ENCODE peak calls at places on chromosomes 5 and 9, in six cellular contexts. L, X, T, W, Y and B are unnamed samples.

GRCh38 chr9:130143974-130144373 is 28.2 kb upstream of the NCS1 start:
- DNase-seq in L (peak), X (no peak), T (peak), W (peak), Y (no peak), B (no peak)

GRCh38 chr5:141560725-141561483 is 57.9 kb downstream of the DIAPH1 start:
- DNase-seq in L (peak), X (peak), T (no peak), W (peak), Y (peak), B (no peak)

GRCh38 chr9:134408389-134408788 is 82.1 kb downstream of the RXRA start:
- DNase-seq in L (no peak), X (no peak), T (no peak), W (no peak), Y (no peak), B (no peak)

GRCh38 chr5:128084228-128085167 is 932 bp downstream of the SLC12A2 start:
- DNase-seq in L (peak), X (peak), T (peak), W (peak), Y (peak), B (peak)

GRCh38 chr5:123628860-123629544 is 117.0 kb downstream of the CSNK1G3 start:
- DNase-seq in L (no peak), X (no peak), T (no peak), W (no peak), Y (no peak), B (no peak)

GRCh38 chr9:1071730-1072129 is 21.6 kb downstream of the DMRT2 start:
- DNase-seq in L (no peak), X (no peak), T (no peak), W (no peak), Y (no peak), B (no peak)

GRCh38 chr5:73338201-73339126 is 110.1 kb downstream of the FOXD1 start:
- DNase-seq in L (peak), X (peak), T (no peak), W (peak), Y (no peak), B (no peak)

GRCh38 chr5:172904312-172904642 is 54.9 kb upstream of the RPL26L1 start:
- DNase-seq in L (no peak), X (no peak), T (no peak), W (no peak), Y (no peak), B (no peak)

GRCh38 chr5:131943914-131944313 is 1.5 kb downstream of the MEIKIN start:
- DNase-seq in L (no peak), X (no peak), T (no peak), W (no peak), Y (no peak), B (no peak)

DNA sequence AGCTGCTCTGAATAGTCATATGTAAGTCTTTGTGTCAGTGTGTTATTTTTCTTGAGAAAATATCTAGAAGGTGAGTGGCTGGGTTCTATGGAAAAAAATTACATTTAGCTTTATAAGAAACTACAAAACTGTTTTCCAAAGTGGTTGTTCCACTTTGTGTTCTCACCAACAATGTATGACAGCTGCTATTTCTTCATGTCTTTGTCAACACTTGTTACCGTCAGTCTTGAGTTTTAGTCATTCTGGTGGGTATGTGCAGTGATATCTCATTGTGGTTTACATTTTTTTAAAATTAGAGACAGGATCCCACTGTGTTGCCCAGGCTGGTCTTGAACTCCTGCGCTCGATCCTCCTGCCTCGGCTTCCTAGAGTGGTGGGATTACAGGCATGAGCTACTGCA is 246.4 kb downstream of the PJA2 start:
- DNase-seq in L (no peak), X (no peak), T (no peak), W (peak), Y (no peak), B (no peak)
- TF ChIP-seq CTCF in L (no peak), X (no peak), T (no peak), W (no peak), Y (no peak), B (no peak)

DNA sequence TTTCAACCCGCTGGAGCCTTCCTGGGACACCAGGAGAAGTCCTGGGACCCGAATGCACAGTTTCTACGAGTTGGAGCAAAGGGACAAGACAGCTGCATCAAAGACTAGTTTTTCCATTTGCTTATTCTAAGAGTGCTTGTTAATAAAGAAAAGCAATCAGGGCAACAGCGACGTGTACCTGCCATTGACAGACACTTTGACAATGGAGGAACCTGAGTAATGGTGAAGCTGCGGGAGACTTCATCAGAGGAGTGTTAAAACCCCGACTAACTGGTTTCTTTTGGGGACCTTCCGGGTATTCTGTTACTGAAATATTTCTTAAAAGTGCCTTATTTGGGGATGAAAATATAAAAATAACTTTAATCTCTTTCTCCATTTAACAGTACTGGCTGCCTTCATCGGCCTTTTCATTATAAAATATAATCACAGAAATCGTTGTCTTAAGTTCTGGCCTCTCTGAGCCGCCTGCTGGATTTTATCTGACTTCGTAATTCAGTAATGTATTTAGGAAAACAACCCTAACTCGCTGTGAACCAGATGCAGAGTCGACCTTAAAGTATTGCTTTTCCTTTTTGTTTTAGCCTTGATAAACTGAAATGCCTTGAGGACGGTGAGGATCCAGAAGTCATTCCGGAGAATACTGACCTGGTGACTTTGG is 781 bp downstream of the SNAPC3 start:
- DNase-seq in L (peak), X (peak), T (peak), W (peak), Y (no peak), B (peak)
- TF ChIP-seq CTCF in L (peak), X (peak), T (peak), W (peak), Y (no peak), B (no peak)

GRCh38 chr5:27652505-27652904 is 614.1 kb upstream of the CDH9 start:
- DNase-seq in L (no peak), X (no peak), T (no peak), W (no peak), Y (peak), B (no peak)
- TF ChIP-seq CTCF in L (no peak), X (no peak), T (no peak), W (no peak), Y (peak), B (no peak)

GRCh38 chr5:120055858-120056257 is 408.2 kb upstream of the PRR16 start:
- DNase-seq in L (peak), X (peak), T (no peak), W (peak), Y (peak), B (no peak)
- TF ChIP-seq CTCF in L (peak), X (peak), T (no peak), W (peak), Y (peak), B (peak)

DNA sequence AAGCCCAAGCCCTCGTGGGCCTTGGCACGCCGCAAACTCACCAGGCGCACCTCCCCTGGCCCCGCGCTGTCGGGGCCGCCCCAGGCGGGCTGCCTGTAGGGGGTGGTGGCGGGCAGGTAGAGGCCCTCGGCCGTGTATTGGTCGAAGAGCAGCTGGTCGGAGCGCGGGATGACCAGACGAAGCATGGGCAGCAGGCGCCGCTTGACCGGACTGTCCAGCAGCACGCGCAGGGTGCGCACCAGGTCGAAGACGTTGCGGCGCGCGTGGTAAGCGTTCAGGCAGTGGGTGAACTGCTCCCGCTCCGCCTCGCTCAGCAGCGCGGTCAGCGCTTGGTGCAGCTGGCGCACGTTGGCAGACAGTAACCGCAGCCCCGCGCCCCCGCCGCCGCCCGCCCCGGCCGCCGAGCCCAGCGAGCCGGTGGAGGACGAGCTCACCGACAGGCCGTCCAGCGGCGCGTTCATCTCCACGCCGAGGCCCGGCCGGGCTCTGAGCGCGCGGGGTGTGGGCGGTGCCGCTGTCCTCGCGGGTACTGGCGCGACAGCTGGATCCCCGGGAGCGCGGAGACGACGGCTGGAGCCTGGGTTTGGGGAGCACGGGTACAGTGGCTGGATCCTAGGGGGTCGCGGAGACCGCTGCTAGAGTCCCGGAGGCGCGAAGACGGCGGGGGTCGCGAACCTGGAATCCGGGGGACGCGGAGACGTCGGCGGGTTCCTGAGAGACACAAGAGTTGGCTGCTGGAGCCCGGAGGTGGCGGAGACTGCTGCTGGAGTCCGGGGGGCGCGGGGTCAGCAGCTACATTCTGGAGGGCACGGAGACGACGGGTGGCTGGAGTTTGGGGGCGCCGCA is 709 bp downstream of the WHRN start:
- DNase-seq in L (peak), X (peak), T (peak), W (no peak), Y (peak), B (peak)
- TF ChIP-seq CTCF in L (peak), X (peak), T (peak), W (peak), Y (peak), B (peak)

GRCh38 chr9:89982016-89982415 is 377.2 kb downstream of the GADD45G start:
- DNase-seq in L (no peak), X (no peak), T (no peak), W (no peak), Y (no peak), B (no peak)

GRCh38 chr9:89975024-89975423 is 370.2 kb downstream of the GADD45G start:
- DNase-seq in L (no peak), X (no peak), T (no peak), W (no peak), Y (no peak), B (no peak)

GRCh38 chr9:89974582-89974981 is 369.8 kb downstream of the GADD45G start:
- DNase-seq in L (no peak), X (no peak), T (no peak), W (no peak), Y (no peak), B (no peak)

GRCh38 chr9:89975586-89975985 is 370.8 kb downstream of the GADD45G start:
- DNase-seq in L (no peak), X (no peak), T (no peak), W (no peak), Y (no peak), B (no peak)

DNA sequence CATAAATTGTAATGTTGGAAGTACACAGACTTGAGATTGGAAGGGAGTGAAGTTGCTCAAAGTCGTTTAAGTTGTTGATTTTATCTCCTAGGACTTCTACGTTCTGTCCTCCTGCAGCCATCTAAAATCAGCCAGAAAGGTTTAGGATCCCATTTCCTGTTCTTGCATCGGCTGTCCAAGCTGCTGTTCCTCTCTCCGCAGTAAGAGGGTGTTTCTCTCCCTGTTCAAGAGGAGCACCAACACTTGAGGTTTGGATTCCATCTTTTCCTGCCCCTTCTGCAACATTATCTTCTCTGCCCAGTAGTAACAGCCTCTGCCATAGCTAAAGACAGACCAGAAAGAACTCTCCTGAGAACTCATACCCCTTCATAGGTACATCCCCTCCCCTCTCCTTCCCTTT is 373.4 kb downstream of the GADD45G start:
- DNase-seq in L (no peak), X (peak), T (no peak), W (no peak), Y (no peak), B (no peak)
- TF ChIP-seq CTCF in L (peak), X (peak), T (no peak), W (no peak), Y (peak), B (no peak)

DNA sequence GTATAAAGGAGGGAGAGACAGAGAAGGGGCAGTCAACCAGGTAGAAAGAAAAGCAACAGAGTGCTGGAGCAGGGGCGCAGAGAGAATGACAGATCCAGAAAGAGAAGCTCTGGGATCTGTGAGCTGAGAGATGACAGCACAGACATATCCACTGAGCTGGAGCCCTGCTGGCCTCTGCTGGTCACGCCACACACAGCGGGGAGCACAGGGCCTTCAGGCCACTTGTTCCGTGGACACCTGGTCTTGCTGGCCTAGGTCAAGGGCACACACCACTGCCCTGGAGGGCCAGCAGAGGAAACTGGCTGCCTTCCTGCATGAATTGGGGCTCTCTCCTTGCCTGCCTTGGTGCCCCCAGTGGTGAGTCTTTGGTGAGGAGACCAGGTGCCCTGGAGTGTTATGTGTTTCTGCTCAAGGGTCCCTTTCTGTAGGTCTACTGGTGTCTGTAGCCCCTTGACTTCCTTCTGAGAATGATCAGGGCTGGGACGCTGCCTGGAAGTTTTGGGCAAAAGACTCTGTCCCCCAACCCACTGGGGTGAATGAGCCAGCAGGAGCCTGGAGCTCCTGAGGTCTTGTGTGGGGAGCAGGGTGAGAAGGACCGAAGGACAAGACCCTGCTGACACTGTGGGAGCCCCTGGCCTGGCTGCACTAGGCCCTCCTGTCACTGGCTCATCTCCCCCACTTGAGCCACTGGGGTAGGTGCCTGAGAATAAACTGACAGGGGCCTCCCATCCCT is 59.2 kb upstream of the ADAMTS2 start:
- DNase-seq in L (peak), X (peak), T (no peak), W (peak), Y (peak), B (no peak)
- TF ChIP-seq CTCF in L (peak), X (peak), T (no peak), W (peak), Y (peak), B (no peak)

GRCh38 chr5:157132302-157132612 is 10.4 kb downstream of the MED7 start:
- DNase-seq in L (no peak), X (no peak), T (no peak), W (no peak), Y (no peak), B (no peak)
- TF ChIP-seq CTCF in L (no peak), X (no peak), T (no peak), W (no peak), Y (no peak), B (no peak)

DNA sequence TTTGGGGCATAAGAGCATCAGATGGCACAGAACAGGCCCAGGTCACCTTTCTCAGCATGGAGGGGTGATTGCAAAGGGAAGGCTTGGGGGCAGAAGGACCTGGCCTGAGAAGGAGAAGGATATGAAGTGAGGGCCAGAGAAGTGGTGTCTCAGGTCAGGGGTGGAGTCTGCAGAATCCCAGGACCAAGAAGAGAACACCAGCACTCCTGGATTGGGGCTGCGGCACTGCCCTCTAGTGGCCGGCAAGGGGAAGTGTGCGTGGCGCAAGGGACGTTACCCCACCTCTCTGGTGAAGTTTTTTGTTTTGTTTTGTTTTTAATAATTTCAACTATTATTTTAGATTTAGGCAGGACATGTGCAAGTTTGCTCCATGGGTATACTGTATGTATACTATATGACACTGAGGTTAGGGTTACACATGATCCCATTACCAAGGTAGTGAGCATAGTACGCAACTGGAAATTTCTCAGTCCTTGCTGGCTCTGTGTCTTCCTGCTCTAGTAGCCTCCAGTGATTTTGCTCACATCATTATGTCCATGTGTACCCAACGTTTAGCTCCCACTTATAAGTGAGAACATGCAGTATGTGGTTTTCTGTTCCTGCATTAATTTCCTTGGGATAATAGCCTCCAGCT is 1548.6 kb downstream of the EFNA5 start:
- DNase-seq in L (peak), X (peak), T (peak), W (peak), Y (peak), B (peak)
- TF ChIP-seq CTCF in L (peak), X (peak), T (peak), W (peak), Y (peak), B (peak)